ENCODE peak calls at places on chromosomes 2 and 18, in five cellular contexts. One of them, this sample, is unnamed. For H3K36me3, the result is how much of the 10 kb centered on the place peaks cover.

GRCh38 chr18:12751503-12751884 is 48.7 kb downstream of the PSMG2 start:
- DNase-seq in GM23248: no peak
- DNase-seq in mesendoderm: no peak
- DNase-seq in IMR-90: no peak
- DNase-seq in MM.1S: no peak
- DNase-seq in this sample: no peak

GRCh38 chr18:59799383-59800015 is 100.3 kb upstream of the PMAIP1 start:
- DNase-seq in mesendoderm: no peak
- DNase-seq in MM.1S: peak
- DNase-seq in GM23248: no peak
- DNase-seq in IMR-90: peak
- DNase-seq in this sample: no peak

GRCh38 chr2:224085246-224085645 is 46.2 kb upstream of the SERPINE2 start:
- DNase-seq in mesendoderm: no peak
- DNase-seq in IMR-90: peak
- DNase-seq in MM.1S: no peak
- DNase-seq in GM23248: peak
- DNase-seq in this sample: no peak

GRCh38 chr2:73257425-73258125 is 23.5 kb downstream of the CCT7 start:
- DNase-seq in MM.1S: no peak
- DNase-seq in GM23248: no peak
- DNase-seq in IMR-90: no peak
- DNase-seq in mesendoderm: no peak
- DNase-seq in this sample: peak

GRCh38 chr2:174546519-174547506 is 50.8 kb downstream of the WIPF1 start:
- DNase-seq in MM.1S: peak
- DNase-seq in IMR-90: peak
- DNase-seq in GM23248: peak
- DNase-seq in mesendoderm: peak
- DNase-seq in this sample: peak

GRCh38 chr2:101152195-101153076 is 1.3 kb upstream of the TBC1D8 start:
- DNase-seq in IMR-90: peak
- DNase-seq in GM23248: peak
- DNase-seq in MM.1S: peak
- DNase-seq in mesendoderm: peak
- DNase-seq in this sample: peak

GRCh38 chr2:74856004-74856578 is 22.2 kb downstream of the HK2 start:
- DNase-seq in MM.1S: no peak
- DNase-seq in mesendoderm: no peak
- DNase-seq in GM23248: no peak
- DNase-seq in IMR-90: no peak
- DNase-seq in this sample: no peak

GRCh38 chr2:191690327-191690726 is 12.4 kb downstream of the NABP1 start:
- DNase-seq in mesendoderm: no peak
- DNase-seq in GM23248: no peak
- DNase-seq in IMR-90: no peak
- DNase-seq in MM.1S: no peak
- DNase-seq in this sample: peak

GRCh38 chr2:206556357-206556949 is 85.8 kb upstream of the FAM237A start:
- DNase-seq in MM.1S: peak
- DNase-seq in IMR-90: peak
- DNase-seq in GM23248: peak
- DNase-seq in mesendoderm: peak
- DNase-seq in this sample: peak

DNA sequence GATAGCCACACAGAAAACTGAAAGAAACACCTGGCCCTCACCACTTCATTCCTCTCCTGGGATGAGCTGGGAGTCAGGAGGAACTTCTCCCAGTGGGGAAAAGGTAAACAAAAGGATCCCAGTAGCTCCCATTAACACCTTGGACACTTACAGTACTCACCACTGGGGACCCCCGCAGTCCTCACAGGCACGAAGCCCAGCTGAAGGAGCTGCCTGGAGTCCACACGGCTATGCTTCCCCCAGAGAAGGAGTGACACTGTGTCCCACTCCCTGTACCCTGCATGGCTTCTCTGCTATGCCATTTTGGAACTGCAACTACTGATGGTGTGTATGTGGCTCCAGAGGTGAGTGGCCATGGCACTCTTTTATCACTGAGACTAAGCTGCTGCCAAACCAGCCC is 1565.1 kb downstream of the LRP1B start:
- DNase-seq in IMR-90: no peak
- DNase-seq in GM23248: no peak
- DNase-seq in MM.1S: no peak
- DNase-seq in mesendoderm: peak
- DNase-seq in this sample: no peak
- H3K4me3 ChIP-seq in IMR-90: no peak
- H3K4me3 ChIP-seq in GM23248: no peak
- H3K4me3 ChIP-seq in MM.1S: no peak
- H3K4me3 ChIP-seq in mesendoderm: no peak
- H3K4me3 ChIP-seq in this sample: no peak

GRCh38 chr2:37656512-37657423 is 14.7 kb downstream of the CDC42EP3 start:
- DNase-seq in IMR-90: no peak
- DNase-seq in mesendoderm: peak
- DNase-seq in MM.1S: peak
- DNase-seq in GM23248: no peak
- DNase-seq in this sample: peak
- H3K4me2 ChIP-seq in IMR-90: peak
- H3K4me2 ChIP-seq in mesendoderm: no peak
- H3K4me2 ChIP-seq in MM.1S: peak
- H3K4me2 ChIP-seq in GM23248: no peak
- H3K4me2 ChIP-seq in this sample: peak

GRCh38 chr2:20304411-20304810 is 46.2 kb downstream of the PUM2 start:
- DNase-seq in GM23248: peak
- DNase-seq in MM.1S: no peak
- DNase-seq in IMR-90: peak
- DNase-seq in mesendoderm: no peak
- DNase-seq in this sample: no peak
- H3K36me3 ChIP-seq in GM23248: under half
- H3K36me3 ChIP-seq in MM.1S: under half
- H3K36me3 ChIP-seq in IMR-90: under half
- H3K36me3 ChIP-seq in mesendoderm: under half
- H3K36me3 ChIP-seq in this sample: under half

DNA sequence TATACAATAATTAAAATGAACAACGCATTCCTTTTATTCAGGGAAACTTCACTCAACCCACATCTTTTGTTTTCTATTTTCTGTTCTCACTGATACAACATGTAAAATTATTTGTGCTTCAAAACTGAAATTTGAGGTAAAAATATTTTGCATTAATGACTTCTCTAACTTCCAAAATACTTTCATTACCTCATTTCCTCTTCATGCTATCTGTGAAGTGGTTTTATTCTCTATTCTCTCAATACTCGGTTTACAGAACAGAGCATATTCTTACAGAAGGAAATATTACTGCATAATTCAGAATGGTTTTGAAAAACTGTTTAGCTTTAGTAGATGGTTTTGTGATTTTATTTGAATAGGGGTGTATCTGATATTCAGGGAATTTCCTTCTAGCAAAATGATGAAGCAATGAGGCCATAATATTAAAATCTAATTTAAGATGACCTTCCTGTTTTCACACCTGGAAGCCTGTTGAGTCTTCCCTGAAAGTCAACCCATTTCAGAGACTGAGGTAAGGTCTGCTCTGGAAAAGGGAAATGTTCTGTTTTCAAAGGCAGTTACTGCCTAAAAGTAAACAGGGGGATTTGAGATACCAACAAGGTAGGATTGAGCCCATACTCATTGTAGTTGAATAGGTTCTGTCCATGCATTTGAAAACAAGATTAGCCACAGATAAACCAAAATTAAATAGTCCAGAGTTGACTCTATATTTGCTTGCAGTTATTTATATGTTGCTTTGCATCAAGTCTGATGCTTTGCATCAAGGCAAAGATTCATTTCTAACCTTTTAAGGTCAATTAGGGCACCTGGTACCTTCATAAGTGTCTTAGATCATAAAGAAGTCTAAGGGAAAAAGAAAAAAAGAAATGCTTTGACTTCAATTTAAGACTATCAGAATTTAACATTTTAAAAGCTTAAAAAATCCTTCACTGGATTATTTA is 50.8 kb upstream of the PEX13 start:
- DNase-seq in IMR-90: no peak
- DNase-seq in GM23248: no peak
- DNase-seq in mesendoderm: no peak
- DNase-seq in MM.1S: peak
- DNase-seq in this sample: peak
- H3K4me3 ChIP-seq in IMR-90: no peak
- H3K4me3 ChIP-seq in GM23248: no peak
- H3K4me3 ChIP-seq in mesendoderm: no peak
- H3K4me3 ChIP-seq in MM.1S: no peak
- H3K4me3 ChIP-seq in this sample: peak

DNA sequence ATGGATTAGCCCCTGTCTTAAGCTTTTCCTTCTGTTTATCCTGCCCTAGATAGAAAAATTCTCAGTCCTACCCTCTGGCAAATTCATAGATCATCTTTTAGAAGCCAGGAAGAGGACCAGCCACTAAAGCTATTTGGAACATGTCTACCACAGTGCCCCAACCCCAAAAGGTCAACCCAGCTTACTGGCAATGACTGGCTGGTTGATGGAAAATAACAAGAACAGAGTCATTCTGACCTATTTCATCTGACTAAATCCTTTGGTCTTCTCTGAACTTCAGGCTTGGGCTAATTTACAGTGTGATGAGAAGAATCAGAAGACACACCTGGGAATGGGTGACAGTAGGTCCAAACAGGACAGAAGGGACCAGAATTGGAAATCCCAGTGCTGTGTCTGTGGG is 227.3 kb upstream of the CCDC68 start:
- DNase-seq in IMR-90: no peak
- DNase-seq in MM.1S: no peak
- DNase-seq in mesendoderm: no peak
- DNase-seq in GM23248: no peak
- DNase-seq in this sample: no peak
- H3K4me2 ChIP-seq in IMR-90: no peak
- H3K4me2 ChIP-seq in MM.1S: no peak
- H3K4me2 ChIP-seq in mesendoderm: no peak
- H3K4me2 ChIP-seq in GM23248: no peak
- H3K4me2 ChIP-seq in this sample: no peak

GRCh38 chr2:26366957-26367356 is 20.4 kb upstream of the ADGRF3 start:
- DNase-seq in GM23248: no peak
- DNase-seq in IMR-90: no peak
- DNase-seq in mesendoderm: no peak
- DNase-seq in MM.1S: no peak
- DNase-seq in this sample: no peak
- H3K36me3 ChIP-seq in GM23248: under half
- H3K36me3 ChIP-seq in IMR-90: under half
- H3K36me3 ChIP-seq in mesendoderm: under half
- H3K36me3 ChIP-seq in MM.1S: under half
- H3K36me3 ChIP-seq in this sample: under half

DNA sequence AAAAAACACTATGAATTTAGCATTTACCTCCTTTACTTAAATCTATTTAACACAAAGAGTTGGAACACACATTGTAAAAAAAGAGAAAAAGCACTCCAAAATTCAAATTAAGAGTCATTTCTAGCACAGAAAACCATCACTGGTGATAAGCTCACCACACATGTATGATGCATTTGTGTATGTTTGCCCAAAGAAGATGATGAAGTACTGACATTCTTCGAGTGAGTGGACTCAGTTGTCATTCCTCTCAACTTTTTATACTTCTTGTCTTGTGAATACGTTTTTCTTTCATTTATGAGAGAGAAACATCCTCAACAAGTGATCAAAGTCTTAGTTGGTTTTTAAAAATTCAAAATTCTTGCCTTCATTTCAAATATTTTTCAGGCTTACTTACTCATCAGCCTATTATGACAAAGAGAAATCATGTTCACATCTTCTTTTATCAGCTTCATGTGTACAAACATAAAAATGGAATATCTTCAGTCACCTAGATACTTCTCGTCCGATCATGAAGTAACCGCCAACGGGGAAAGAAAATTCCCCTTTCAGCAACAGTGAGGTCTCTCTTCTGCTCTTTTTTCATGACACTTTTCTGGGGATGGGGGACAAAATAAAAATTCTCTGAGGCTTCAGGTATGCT is 1.5 kb downstream of the DSEL start:
- DNase-seq in GM23248: peak
- DNase-seq in MM.1S: no peak
- DNase-seq in IMR-90: peak
- DNase-seq in mesendoderm: no peak
- DNase-seq in this sample: no peak
- H3K4me3 ChIP-seq in GM23248: peak
- H3K4me3 ChIP-seq in MM.1S: peak
- H3K4me3 ChIP-seq in IMR-90: peak
- H3K4me3 ChIP-seq in mesendoderm: peak
- H3K4me3 ChIP-seq in this sample: no peak